ENCODE peak calls at places on chromosomes 3 and 15, in nine cellular contexts. K is brain microvascular endothelial cell, P is AG04450, X is Panc1, T is lung, F is breast epithelium, B is esophagus squamous epithelium, Z is right lobe of liver, C is osteocyte. Q is an unnamed sample.

GRCh38 chr3:177447938-177448337 is 250.7 kb upstream of the TBL1XR1 start:
- DNase-seq in K (no peak), P (no peak), X (no peak), T (peak), F (peak), B (no peak), Z (no peak), C (no peak), Q (no peak)

GRCh38 chr15:58513681-58514336 is 82.0 kb downstream of the LIPC start:
- DNase-seq in K (no peak), P (no peak), X (no peak), T (no peak), F (no peak), B (no peak), Z (no peak), C (no peak), Q (no peak)

GRCh38 chr3:32593903-32594525 is 23.4 kb upstream of the DYNC1LI1 start:
- DNase-seq in K (no peak), P (no peak), X (no peak), T (no peak), F (no peak), B (no peak), Z (no peak), C (no peak), Q (peak)

GRCh38 chr3:8962226-8962861 is 928 bp downstream of the RAD18 start:
- DNase-seq in K (no peak), P (no peak), X (no peak), T (no peak), F (no peak), B (no peak), Z (no peak), C (no peak), Q (no peak)

GRCh38 chr3:23242106-23242505 is 39.0 kb downstream of the UBE2E2 start:
- DNase-seq in K (no peak), P (no peak), X (no peak), T (no peak), F (no peak), B (no peak), Z (no peak), C (no peak), Q (no peak)

GRCh38 chr3:85605066-85605465 is 646.3 kb downstream of the CADM2 start:
- DNase-seq in K (no peak), P (no peak), X (no peak), T (no peak), F (no peak), B (no peak), Z (no peak), C (no peak), Q (no peak)

GRCh38 chr15:30924353-30924752 is 20.6 kb downstream of the FAN1 start:
- DNase-seq in K (peak), P (peak), X (no peak), T (no peak), F (no peak), B (no peak), Z (no peak), C (no peak), Q (peak)

GRCh38 chr15:59685737-59686297 is 3.3 kb downstream of the BNIP2 start:
- DNase-seq in K (no peak), P (no peak), X (no peak), T (no peak), F (no peak), B (no peak), Z (no peak), C (no peak), Q (peak)

GRCh38 chr3:123042413-123042812 is 14.8 kb upstream of the SEMA5B start:
- DNase-seq in K (no peak), P (no peak), X (no peak), T (no peak), F (no peak), B (no peak), Z (no peak), C (no peak), Q (no peak)

GRCh38 chr3:59327324-59327939 is 277.6 kb upstream of the CFAP20DC start:
- DNase-seq in K (peak), P (no peak), X (no peak), T (no peak), F (no peak), B (no peak), Z (no peak), C (no peak), Q (peak)

GRCh38 chr3:10901293-10902010 is 85.4 kb downstream of the SLC6A11 start:
- DNase-seq in K (no peak), P (no peak), X (no peak), T (no peak), F (no peak), B (no peak), Z (no peak), C (peak), Q (no peak)

GRCh38 chr15:96327155-96327741 is 3.3 kb upstream of the NR2F2 start:
- DNase-seq in K (peak), P (peak), X (no peak), T (no peak), F (no peak), B (no peak), Z (no peak), C (no peak), Q (peak)

GRCh38 chr15:99566157-99566900 is 545 bp downstream of the MEF2A start:
- DNase-seq in K (no peak), P (no peak), X (no peak), T (peak), F (no peak), B (no peak), Z (peak), C (no peak), Q (peak)

GRCh38 chr15:83475551-83475950 is 28.4 kb downstream of the SH3GL3 start:
- DNase-seq in K (peak), P (no peak), X (no peak), T (no peak), F (no peak), B (no peak), Z (no peak), C (no peak), Q (peak)

GRCh38 chr3:146468234-146468931 is 978 bp downstream of the PLSCR2 start:
- DNase-seq in K (no peak), P (no peak), X (no peak), T (no peak), F (no peak), B (no peak), Z (no peak), C (no peak), Q (no peak)

GRCh38 chr15:95247068-95247984 is 1016.0 kb downstream of the MCTP2 start:
- DNase-seq in K (peak), P (peak), X (peak), T (no peak), F (no peak), B (no peak), Z (no peak), C (no peak), Q (peak)

GRCh38 chr3:197878427-197878826 is 71.6 kb upstream of the RPL35A start:
- DNase-seq in K (no peak), P (no peak), X (no peak), T (no peak), F (no peak), B (no peak), Z (no peak), C (no peak), Q (no peak)

GRCh38 chr3:13853978-13854296 is 25.9 kb downstream of the WNT7A start:
- DNase-seq in K (no peak), P (no peak), X (peak), T (no peak), F (no peak), B (no peak), Z (peak), C (no peak), Q (no peak)

GRCh38 chr15:59413577-59413976 is 24.4 kb upstream of the FAM81A start:
- DNase-seq in K (no peak), P (no peak), X (no peak), T (no peak), F (no peak), B (no peak), Z (no peak), C (no peak), Q (no peak)

GRCh38 chr3:184601576-184602405 is 40.2 kb downstream of the EPHB3 start:
- DNase-seq in K (no peak), P (no peak), X (no peak), T (no peak), F (no peak), B (no peak), Z (no peak), C (no peak), Q (no peak)

GRCh38 chr3:59290358-59290757 is 240.5 kb upstream of the CFAP20DC start:
- DNase-seq in K (no peak), P (no peak), X (no peak), T (no peak), F (no peak), B (no peak), Z (no peak), C (no peak), Q (no peak)

GRCh38 chr15:65329991-65330735 is 25.7 kb downstream of the RNU5B-1 start:
- DNase-seq in K (no peak), P (no peak), X (no peak), T (no peak), F (no peak), B (no peak), Z (peak), C (no peak), Q (no peak)

GRCh38 chr3:49813497-49814174 is at the start of gene UBA7:
- DNase-seq in K (peak), P (no peak), X (no peak), T (peak), F (no peak), B (no peak), Z (peak), C (no peak), Q (peak)

GRCh38 chr15:82105458-82106205 is 59.8 kb upstream of the MEX3B start:
- DNase-seq in K (peak), P (no peak), X (no peak), T (peak), F (no peak), B (no peak), Z (no peak), C (no peak), Q (peak)

GRCh38 chr3:170907519-170908234 is 760 bp downstream of the EIF5A2 start:
- DNase-seq in K (peak), P (no peak), X (no peak), T (no peak), F (no peak), B (no peak), Z (no peak), C (no peak), Q (peak)

GRCh38 chr3:112005091-112005672 is 6.5 kb downstream of the TAGLN3 start:
- DNase-seq in K (no peak), P (no peak), X (no peak), T (no peak), F (no peak), B (no peak), Z (no peak), C (no peak), Q (no peak)

GRCh38 chr3:11380314-11380713 is 108.1 kb downstream of the ATG7 start:
- DNase-seq in K (no peak), P (no peak), X (no peak), T (no peak), F (no peak), B (no peak), Z (no peak), C (no peak), Q (peak)

GRCh38 chr3:196569003-196569516 is 600 bp downstream of the FBXO45 start:
- DNase-seq in K (peak), P (no peak), X (no peak), T (peak), F (no peak), B (no peak), Z (peak), C (no peak), Q (peak)

GRCh38 chr3:12471228-12471627 is 13.1 kb upstream of the TSEN2 start:
- DNase-seq in K (no peak), P (no peak), X (peak), T (no peak), F (no peak), B (no peak), Z (no peak), C (no peak), Q (no peak)

GRCh38 chr15:77183066-77183465 is 112.2 kb upstream of the TSPAN3 start:
- DNase-seq in K (no peak), P (no peak), X (no peak), T (no peak), F (no peak), B (no peak), Z (no peak), C (no peak), Q (no peak)

GRCh38 chr15:77185242-77185785 is 114.4 kb upstream of the TSPAN3 start:
- DNase-seq in K (no peak), P (no peak), X (no peak), T (no peak), F (no peak), B (no peak), Z (no peak), C (no peak), Q (no peak)

GRCh38 chr15:77191230-77191834 is 120.4 kb upstream of the TSPAN3 start:
- DNase-seq in K (no peak), P (no peak), X (no peak), T (no peak), F (no peak), B (no peak), Z (no peak), C (no peak), Q (no peak)

GRCh38 chr15:77187751-77188464 is 117.0 kb upstream of the TSPAN3 start:
- DNase-seq in K (peak), P (no peak), X (no peak), T (peak), F (no peak), B (no peak), Z (no peak), C (no peak), Q (peak)

GRCh38 chr15:77186518-77187095 is 115.7 kb upstream of the TSPAN3 start:
- DNase-seq in K (no peak), P (peak), X (no peak), T (no peak), F (no peak), B (no peak), Z (no peak), C (no peak), Q (peak)
- TF ChIP-seq CTCF in K (peak), P (peak), X (peak), T (peak), F (no peak), B (peak), Z (peak), C (peak), Q (peak)

GRCh38 chr15:71572452-71573053 is 237.8 kb upstream of the NR2E3 start:
- DNase-seq in K (peak), P (no peak), X (no peak), T (peak), F (no peak), B (no peak), Z (no peak), C (no peak), Q (peak)
- TF ChIP-seq CTCF in K (peak), P (no peak), X (peak), T (no peak), F (no peak), B (peak), Z (no peak), C (no peak), Q (peak)

DNA sequence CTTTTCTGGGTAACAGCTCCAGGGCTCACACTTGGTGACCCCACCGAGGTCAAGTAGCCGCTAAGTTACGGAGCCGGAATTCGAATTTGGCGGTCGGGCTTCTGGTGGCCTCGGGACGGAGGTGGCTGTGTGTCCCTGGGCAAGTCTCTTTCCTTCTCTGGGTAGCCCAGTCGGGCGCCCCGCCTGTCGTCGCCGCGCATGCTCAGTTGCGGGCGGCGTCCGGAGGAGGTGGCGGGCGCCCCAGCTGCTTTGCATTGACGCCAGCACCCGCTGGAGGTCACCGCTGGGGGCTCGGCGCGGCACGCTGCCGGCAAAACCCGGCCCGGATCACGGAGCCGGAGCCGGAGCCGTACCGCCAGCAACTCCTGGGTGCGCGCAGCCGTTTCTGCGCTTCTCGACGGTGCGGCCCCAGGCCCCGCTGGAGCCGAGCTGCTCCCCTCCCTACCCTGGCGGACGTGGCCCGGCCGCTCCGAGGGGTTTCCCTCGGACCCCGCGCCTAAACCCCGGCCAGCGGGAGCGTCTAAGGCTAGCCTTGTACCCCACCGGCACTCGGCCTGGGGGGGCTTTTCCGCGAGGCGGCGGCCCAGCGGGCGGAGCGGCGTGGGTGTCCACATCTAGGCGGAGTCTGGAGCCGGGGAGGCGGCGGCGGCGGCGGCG is 474 bp upstream of the PDE8A start:
- DNase-seq in K (peak), P (peak), X (peak), T (peak), F (peak), B (peak), Z (peak), C (peak), Q (peak)
- TF ChIP-seq CTCF in K (no peak), P (no peak), X (no peak), T (no peak), F (peak), B (peak), Z (peak), C (peak), Q (no peak)

GRCh38 chr3:76034652-76035051 is 249.3 kb upstream of the ZNF717 start:
- DNase-seq in K (no peak), P (no peak), X (no peak), T (no peak), F (no peak), B (no peak), Z (no peak), C (no peak), Q (no peak)
- TF ChIP-seq CTCF in K (no peak), P (no peak), X (no peak), T (no peak), F (no peak), B (no peak), Z (no peak), C (no peak), Q (no peak)

GRCh38 chr3:64717872-64718613 is 30.2 kb upstream of the ADAMTS9 start:
- DNase-seq in K (no peak), P (no peak), X (no peak), T (no peak), F (no peak), B (no peak), Z (no peak), C (no peak), Q (no peak)
- TF ChIP-seq CTCF in K (peak), P (peak), X (peak), T (no peak), F (no peak), B (peak), Z (peak), C (peak), Q (peak)

DNA sequence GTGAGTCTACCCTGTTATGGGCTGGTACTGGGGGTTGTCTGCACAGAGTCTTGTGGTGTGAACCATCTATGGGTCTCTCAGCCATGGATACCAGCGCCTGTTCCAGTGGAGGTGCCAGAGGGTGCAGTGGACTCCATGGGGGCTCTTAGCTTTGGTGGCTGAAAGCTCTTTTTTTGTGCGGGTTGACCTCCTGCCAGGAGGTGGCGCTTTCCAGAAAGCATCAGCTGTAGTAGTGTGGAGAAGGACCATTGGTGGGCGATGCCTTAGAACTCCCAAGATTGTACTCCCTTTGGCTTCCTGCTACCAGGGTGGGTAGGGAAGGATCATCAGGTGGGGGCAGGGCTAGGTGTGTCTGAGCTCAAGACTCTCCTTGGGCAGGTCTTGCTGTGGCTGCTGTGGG is 602.6 kb downstream of the RSL24D1 start:
- DNase-seq in K (no peak), P (no peak), X (no peak), T (no peak), F (no peak), B (no peak), Z (no peak), C (no peak), Q (no peak)
- TF ChIP-seq CTCF in K (no peak), P (no peak), X (peak), T (no peak), F (no peak), B (no peak), Z (no peak), C (no peak), Q (no peak)

GRCh38 chr3:157136647-157137387 is 23.1 kb downstream of the CCNL1 start:
- DNase-seq in K (no peak), P (no peak), X (no peak), T (no peak), F (no peak), B (no peak), Z (peak), C (no peak), Q (peak)

GRCh38 chr3:157134620-157135191 is 25.2 kb downstream of the CCNL1 start:
- DNase-seq in K (no peak), P (no peak), X (no peak), T (no peak), F (no peak), B (no peak), Z (peak), C (no peak), Q (peak)

GRCh38 chr3:157133434-157134320 is 26.3 kb downstream of the CCNL1 start:
- DNase-seq in K (no peak), P (no peak), X (no peak), T (no peak), F (no peak), B (no peak), Z (peak), C (no peak), Q (no peak)

GRCh38 chr3:157132936-157133335 is 27.0 kb downstream of the CCNL1 start:
- DNase-seq in K (no peak), P (no peak), X (no peak), T (no peak), F (no peak), B (no peak), Z (no peak), C (no peak), Q (no peak)

DNA sequence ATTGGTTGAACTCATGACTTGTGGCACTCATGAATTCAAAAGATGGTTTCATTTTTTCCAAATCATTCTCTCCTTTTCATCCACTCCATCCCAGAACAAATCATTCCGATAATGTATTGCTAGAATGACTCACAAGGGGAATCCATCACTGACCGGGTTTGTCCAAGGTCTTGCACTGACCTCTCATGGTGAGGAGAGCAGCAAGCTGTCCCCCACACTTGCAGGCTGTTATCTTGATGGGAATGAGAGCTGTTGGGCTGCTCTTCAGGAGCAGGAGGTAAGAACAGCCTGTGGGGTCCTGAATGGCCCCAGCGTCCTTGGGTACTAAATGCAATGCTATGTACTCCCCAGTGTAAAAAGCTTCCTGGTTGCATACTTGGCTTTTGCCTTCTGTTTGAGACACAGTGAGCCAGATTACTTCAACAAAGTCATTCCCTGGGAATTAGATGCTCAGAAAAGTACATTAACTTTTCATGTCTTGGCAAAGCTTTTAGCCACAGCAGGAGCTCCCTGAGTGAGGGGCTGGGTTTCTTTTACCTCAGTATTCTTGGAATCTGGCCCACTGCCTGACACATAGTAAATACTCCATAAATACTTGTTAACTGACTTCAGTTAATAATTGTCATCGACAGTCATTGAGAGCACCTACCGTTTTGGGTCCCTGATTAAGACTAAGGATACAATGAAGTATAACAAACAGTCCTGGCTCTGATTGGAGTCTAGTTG is 24.1 kb downstream of the CCNL1 start:
- DNase-seq in K (peak), P (no peak), X (no peak), T (no peak), F (no peak), B (no peak), Z (no peak), C (no peak), Q (peak)
- TF ChIP-seq CTCF in K (peak), P (peak), X (peak), T (no peak), F (no peak), B (no peak), Z (peak), C (peak), Q (peak)

Q was measured in astrocyte of the spinal cord.